ENCODE peak calls at places on chromosomes 1 and 21, in ten cellular contexts. N is dorsolateral prefrontal cortex, A is stomach, H is upper lobe of right lung, C is colonic mucosa, Z is fibroblast of lung, F is MM.1S, M is endothelial cell of umbilical vein, B is IMR-90, J is A549. Q is an unnamed sample.

GRCh38 chr1:64440423-64440822 is 29.5 kb upstream of the CACHD1 start:
- DNase-seq in B (no peak), N (no peak), F (no peak), M (no peak), H (no peak), J (no peak), A (no peak), Z (no peak), C (no peak), Q (no peak)

GRCh38 chr1:17289756-17290155 is 18.2 kb upstream of the PADI4 start:
- DNase-seq in C (no peak), Z (peak; percentile 52), B (peak; percentile 40), H (no peak), M (no peak), N (no peak), J (no peak), A (no peak), F (no peak), Q (no peak)

GRCh38 chr1:64956241-64956640 is 10.1 kb downstream of the JAK1 start:
- DNase-seq in N (no peak), B (no peak), F (no peak), C (no peak), A (no peak), H (no peak), Z (peak; percentile 30), J (peak; percentile 31), M (no peak), Q (no peak)

GRCh38 chr1:21497466-21498061 is 11.7 kb upstream of the ALPL start:
- DNase-seq in F (no peak), C (no peak), J (no peak), M (no peak), B (no peak), A (no peak), Z (no peak), N (no peak), H (no peak), Q (no peak)

GRCh38 chr1:27623327-27624212 is 11.4 kb downstream of the FGR start:
- DNase-seq in Z (no peak), B (no peak), C (no peak), F (no peak), H (no peak), A (no peak), N (no peak), J (no peak), M (no peak), Q (no peak)

GRCh38 chr1:53084589-53084971 is 22.6 kb downstream of the PODN start:
- DNase-seq in B (no peak), N (no peak), A (no peak), C (no peak), Z (no peak), M (no peak), J (no peak), H (no peak), F (no peak), Q (no peak)

GRCh38 chr1:56095924-56096655 is 483.3 kb downstream of the PLPP3 start:
- DNase-seq in Z (peak; percentile 62), A (no peak), H (no peak), M (no peak), B (peak; percentile 93), N (no peak), F (no peak), C (no peak), J (no peak), Q (no peak)

GRCh38 chr1:224675589-224675988 is 59.5 kb downstream of the CNIH3 start:
- DNase-seq in J (no peak), C (no peak), Z (no peak), A (no peak), M (no peak), B (no peak), N (no peak), H (no peak), F (no peak), Q (no peak)

GRCh38 chr1:2594001-2594640 is 7.5 kb downstream of the PRXL2B start:
- DNase-seq in N (peak; percentile 22), M (peak; percentile 56), H (peak; percentile 83), B (no peak), A (peak; percentile 77), C (peak; percentile 74), F (no peak), J (no peak), Z (peak; percentile 37), Q (peak; percentile 61)

GRCh38 chr1:115041654-115042053 is 12.0 kb downstream of the TSHB start:
- DNase-seq in B (no peak), N (no peak), C (no peak), H (no peak), J (peak; percentile 21), F (no peak), Z (no peak), M (no peak), A (no peak), Q (no peak)

GRCh38 chr1:212967767-212968166 is 17.4 kb downstream of the VASH2 start:
- DNase-seq in F (no peak), H (no peak), J (peak; percentile 81), Z (peak; percentile 18), N (no peak), B (peak; percentile 64), M (no peak), A (no peak), C (no peak), Q (no peak)

GRCh38 chr21:35138665-35139381 is 89.7 kb upstream of the RUNX1 start:
- DNase-seq in A (no peak), F (no peak), J (no peak), Z (peak; percentile 31), B (peak; percentile 95), C (no peak), N (no peak), M (no peak), H (no peak), Q (no peak)

GRCh38 chr1:28535180-28535579 is 17.7 kb upstream of the TRNAU1AP start:
- DNase-seq in F (no peak), B (no peak), M (no peak), H (no peak), N (no peak), J (no peak), C (no peak), A (no peak), Z (no peak), Q (no peak)

GRCh38 chr21:36910581-36911307 is 55.7 kb downstream of the HLCS start:
- DNase-seq in A (no peak), B (peak; percentile 81), C (no peak), N (no peak), J (peak; percentile 86), M (no peak), F (no peak), Z (peak; percentile 92), H (no peak), Q (no peak)

GRCh38 chr1:178504286-178504685 is 7.5 kb upstream of the CLEC20A start:
- DNase-seq in N (no peak), Z (no peak), B (no peak), A (no peak), C (no peak), M (no peak), F (no peak), H (no peak), J (no peak), Q (no peak)

GRCh38 chr1:200973937-200974657 is 49.4 kb downstream of the KIF21B start:
- DNase-seq in Z (no peak), J (no peak), N (no peak), A (no peak), H (no peak), B (no peak), M (no peak), C (peak; percentile 50), F (no peak), Q (no peak)

GRCh38 chr1:198632007-198632406 is 6.8 kb upstream of the PTPRC start:
- DNase-seq in C (no peak), F (no peak), M (no peak), A (no peak), N (no peak), H (no peak), B (no peak), J (no peak), Z (no peak), Q (no peak)
- H3K4me3 ChIP-seq in C (no peak overlapping the region), F (no peak overlapping the region), M (no peak overlapping the region), A (no peak overlapping the region), N (no peak overlapping the region), H (no peak overlapping the region), B (no peak overlapping the region), J (no peak overlapping the region), Z (no peak overlapping the region), Q (no peak overlapping the region)

GRCh38 chr1:160768295-160768657 is 27.7 kb upstream of the LY9 start:
- DNase-seq in N (no peak), M (no peak), B (no peak), A (peak; percentile 58), J (peak; percentile 53), F (peak; percentile 95), Z (no peak), C (peak; percentile 64), H (peak; percentile 73), Q (peak; percentile 27)
- H3K27ac ChIP-seq in N (no peak overlapping the region), M (no peak overlapping the region), B (no peak overlapping the region), A (peak overlapping the region; percentile 29), J (no peak overlapping the region), F (peak overlapping the region; percentile 70), Z (no peak overlapping the region), C (no peak overlapping the region), H (peak overlapping the region; percentile 9), Q (no peak overlapping the region)

DNA sequence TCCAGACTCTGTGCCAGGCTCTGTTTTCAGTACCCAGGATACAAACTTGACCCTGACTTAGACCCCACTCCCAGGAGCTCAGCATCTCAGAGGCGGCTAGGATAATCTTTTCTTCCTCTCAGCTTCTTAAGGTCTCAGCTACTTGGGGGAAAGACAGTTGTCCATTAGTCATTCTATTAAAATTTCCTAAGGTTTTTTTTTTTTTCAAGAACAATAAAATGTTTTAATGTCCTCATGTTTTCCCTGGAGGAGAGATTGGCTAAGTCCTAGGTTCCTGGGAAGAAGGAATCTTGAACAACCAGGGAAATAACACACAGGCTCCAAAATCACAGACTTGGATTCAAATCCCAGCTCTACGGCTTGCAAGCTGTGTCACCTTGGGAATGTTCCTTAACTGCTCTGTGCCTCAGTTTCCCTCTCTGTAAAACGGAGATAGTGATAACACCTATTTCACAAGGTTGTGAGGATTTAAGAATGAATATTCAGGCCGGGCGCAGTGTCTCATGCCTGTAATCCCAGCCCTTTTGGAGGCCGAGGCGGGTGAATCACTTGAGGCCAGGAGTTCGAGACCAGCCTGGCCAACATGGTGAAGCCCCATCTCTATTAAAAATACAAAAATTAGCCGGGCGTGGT is 33.0 kb downstream of the CDK18 start:
- DNase-seq in B (no peak), H (no peak), A (no peak), N (no peak), C (peak; percentile 15), Z (no peak), J (no peak), M (no peak), F (no peak), Q (no peak)
- TF ChIP-seq CTCF in B (no peak), H (no peak), A (no peak), N (no peak), C (no peak), Z (no peak), J (no peak), M (no peak), F (no peak), Q (no peak)

GRCh38 chr1:210001751-210002150 is 63.7 kb downstream of the SYT14 start:
- DNase-seq in F (no peak), M (peak; percentile 41), B (no peak), J (no peak), C (no peak), A (no peak), H (no peak), Z (no peak), N (no peak), Q (no peak)

GRCh38 chr1:209999005-209999404 is 61.0 kb downstream of the SYT14 start:
- DNase-seq in H (no peak), M (no peak), F (no peak), J (no peak), B (no peak), Z (no peak), N (no peak), C (no peak), A (no peak), Q (no peak)

GRCh38 chr1:210003501-210003900 is 65.5 kb downstream of the SYT14 start:
- DNase-seq in H (no peak), Z (no peak), B (no peak), F (no peak), M (no peak), J (no peak), C (no peak), A (no peak), N (no peak), Q (no peak)
- H3K4me3 ChIP-seq in H (no peak overlapping the region), Z (no peak overlapping the region), B (no peak overlapping the region), F (no peak overlapping the region), M (no peak overlapping the region), J (no peak overlapping the region), C (no peak overlapping the region), A (no peak overlapping the region), N (no peak overlapping the region), Q (no peak overlapping the region)

Q was measured in left ventricle myocardium inferior.